ENCODE peak calls at places on chromosomes 2 and 18, in eight cellular contexts. J, X, M, P, E, V, R and Y are unnamed samples.

GRCh38 chr2:27231921-27232320 is 14.8 kb downstream of the CAD start:
- DNase-seq in V (no peak), X (no peak), M (no peak), R (no peak), E (no peak), P (no peak), J (no peak), Y (no peak)

GRCh38 chr2:152573168-152573567 is 144.1 kb downstream of the PRPF40A start:
- DNase-seq in E (peak), V (no peak), R (no peak), M (peak), J (no peak), X (no peak), P (no peak), Y (peak)

GRCh38 chr2:191333911-191334357 is 88.7 kb downstream of the MYO1B start:
- DNase-seq in X (no peak), P (no peak), R (no peak), J (no peak), V (no peak), M (no peak), E (peak), Y (no peak)

GRCh38 chr2:76692896-76693295 is 829.3 kb downstream of the LRRTM4 start:
- DNase-seq in E (no peak), R (no peak), V (no peak), J (no peak), X (no peak), P (no peak), M (peak), Y (no peak)

GRCh38 chr18:65336411-65336810 is 414.4 kb upstream of the CDH7 start:
- DNase-seq in M (no peak), R (no peak), V (no peak), J (no peak), P (no peak), X (no peak), E (no peak), Y (no peak)

GRCh38 chr2:26588576-26588975 is 52.6 kb downstream of the CIB4 start:
- DNase-seq in X (peak), M (peak), J (no peak), E (no peak), V (no peak), R (peak), P (no peak), Y (no peak)

GRCh38 chr2:201536046-201536445 is 84.5 kb downstream of the STRADB start:
- DNase-seq in P (no peak), E (no peak), M (no peak), J (no peak), X (no peak), V (no peak), R (no peak), Y (no peak)

GRCh38 chr2:222982010-222982908 is 69.7 kb upstream of the KCNE4 start:
- DNase-seq in X (no peak), E (no peak), P (peak), V (no peak), M (peak), R (peak), J (no peak), Y (peak)

GRCh38 chr2:231186325-231186724 is 12.1 kb upstream of the ARMC9 start:
- DNase-seq in M (no peak), E (no peak), P (no peak), V (no peak), J (no peak), R (no peak), X (no peak), Y (no peak)

GRCh38 chr18:63540131-63540530 is 2.0 kb upstream of the SERPINB12 start:
- DNase-seq in P (no peak), M (no peak), X (no peak), V (no peak), J (no peak), R (no peak), E (peak), Y (no peak)

GRCh38 chr2:8588831-8589191 is 93.0 kb upstream of the ID2 start:
- DNase-seq in M (no peak), J (no peak), P (no peak), V (no peak), X (no peak), E (no peak), R (no peak), Y (no peak)

DNA sequence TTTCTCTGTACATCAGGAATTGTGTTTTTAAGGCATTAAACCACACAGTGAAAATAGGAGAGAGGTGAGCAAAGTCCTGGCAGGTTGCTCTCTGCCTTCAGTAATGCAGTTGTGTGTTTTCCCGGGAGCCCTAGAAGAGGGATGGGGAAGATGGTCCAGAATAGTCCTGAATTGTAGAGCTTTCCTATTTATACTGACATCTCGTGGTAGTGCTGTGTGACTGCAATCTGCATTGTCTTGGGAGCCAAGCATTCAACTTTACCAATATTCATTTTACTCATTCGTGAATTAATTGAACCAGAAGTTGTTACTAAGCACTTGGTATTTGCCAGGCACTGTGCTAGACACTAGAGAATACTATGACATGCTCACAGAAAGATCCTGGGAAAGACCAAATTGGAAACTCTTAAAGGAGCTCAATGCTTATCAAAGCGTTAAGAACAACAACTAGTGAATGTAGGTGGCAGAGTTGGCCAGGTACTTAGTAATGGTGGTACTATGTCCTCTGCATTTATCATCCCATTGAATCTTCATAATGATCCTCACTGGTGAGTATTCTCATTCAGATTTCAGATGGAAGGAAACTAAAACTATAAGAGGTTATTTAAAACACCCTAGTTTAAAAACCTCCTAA is 214.6 kb downstream of the TRIB2 start:
- DNase-seq in E (no peak), V (no peak), M (peak), R (no peak), J (no peak), X (no peak), P (no peak), Y (no peak)
- TF ChIP-seq CTCF in E (peak), V (peak), M (peak), R (peak), J (peak), X (peak), P (peak), Y (peak)

DNA sequence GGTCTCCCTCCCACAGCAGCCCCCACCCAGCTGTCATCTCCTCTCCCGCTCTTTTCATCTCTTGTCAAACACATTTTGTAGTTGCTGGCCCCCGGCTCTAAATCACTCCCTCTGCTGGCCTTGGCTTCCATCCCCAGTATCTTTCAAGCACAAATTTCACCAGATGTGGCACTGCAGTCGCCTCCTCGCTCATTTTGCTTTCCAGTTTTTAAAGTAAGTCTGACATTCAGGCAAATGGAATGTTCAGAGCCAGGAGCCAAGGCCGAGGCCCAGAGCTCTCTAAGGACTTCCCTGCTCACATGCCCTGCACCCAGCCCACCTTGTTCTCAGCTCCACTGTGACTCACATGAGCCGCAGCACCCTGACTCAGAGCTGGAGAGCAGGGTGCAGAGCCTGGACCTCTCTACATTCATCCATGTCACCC is 158.4 kb downstream of the GALNT14 start:
- DNase-seq in V (no peak), M (peak), P (no peak), R (no peak), J (no peak), E (peak), X (no peak), Y (no peak)
- TF ChIP-seq CTCF in V (no peak), M (peak), P (no peak), R (no peak), J (peak), E (peak), X (no peak), Y (no peak)

DNA sequence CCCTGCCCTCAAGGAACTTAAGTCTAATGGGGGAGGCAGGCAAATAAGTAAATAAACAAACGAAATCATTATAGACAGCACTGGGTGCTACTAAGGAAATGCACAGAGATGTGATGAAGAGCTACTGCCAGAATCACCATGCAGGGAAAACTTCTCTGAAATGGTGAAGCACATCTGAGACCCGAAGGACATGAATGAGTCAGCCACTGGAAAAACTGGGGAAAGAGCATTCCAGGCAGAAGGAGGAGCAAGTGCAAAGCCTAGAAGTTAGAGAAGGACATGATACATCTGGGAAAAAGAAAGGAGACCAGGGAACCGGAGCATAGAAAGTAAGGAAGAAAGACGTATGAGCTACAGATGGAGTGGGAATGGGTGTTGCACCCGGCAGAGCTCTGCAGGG is 56.8 kb downstream of the TGFA start:
- DNase-seq in M (no peak), V (no peak), X (no peak), R (no peak), E (no peak), J (no peak), P (no peak), Y (no peak)
- TF ChIP-seq CTCF in M (no peak), V (no peak), X (no peak), R (no peak), E (peak), J (no peak), P (no peak), Y (no peak)

DNA sequence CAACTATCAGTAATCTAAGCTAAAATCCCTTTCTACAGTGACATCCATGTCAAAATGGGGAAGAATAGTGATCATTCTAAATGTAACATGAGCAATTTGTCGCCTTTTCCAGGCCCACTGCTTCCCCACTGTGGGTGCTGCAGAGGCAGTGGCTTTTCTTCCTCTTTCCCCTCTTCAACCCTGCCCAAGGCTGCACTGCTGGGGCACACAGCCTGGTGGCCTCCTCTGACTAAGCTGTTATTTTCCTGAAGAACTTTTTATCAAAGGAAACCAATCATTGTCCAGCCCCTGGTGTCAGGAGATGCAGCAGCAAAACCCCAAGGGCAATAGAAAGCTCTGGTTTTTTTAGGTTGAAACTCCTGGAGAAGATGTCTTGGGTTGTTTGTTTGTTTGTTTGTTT is 117.6 kb upstream of the KLF7 start:
- DNase-seq in M (no peak), P (peak), V (no peak), X (no peak), E (no peak), J (no peak), R (no peak), Y (peak)
- TF ChIP-seq CTCF in M (no peak), P (peak), V (no peak), X (no peak), E (peak), J (no peak), R (no peak), Y (peak)

GRCh38 chr2:73267008-73267407 is 17.3 kb downstream of the FBXO41 start:
- DNase-seq in P (no peak), J (no peak), V (no peak), M (no peak), E (no peak), X (no peak), R (no peak), Y (no peak)

GRCh38 chr2:73269686-73270465 is 14.4 kb downstream of the FBXO41 start:
- DNase-seq in X (no peak), R (no peak), V (no peak), P (no peak), E (no peak), J (no peak), M (no peak), Y (no peak)

GRCh38 chr2:73268368-73268830 is 15.9 kb downstream of the FBXO41 start:
- DNase-seq in P (no peak), X (no peak), J (no peak), M (no peak), E (no peak), V (no peak), R (no peak), Y (no peak)

GRCh38 chr2:73266061-73266891 is 18.0 kb downstream of the FBXO41 start:
- DNase-seq in P (no peak), E (no peak), M (no peak), J (no peak), V (no peak), R (no peak), X (no peak), Y (no peak)

GRCh38 chr2:73268831-73269685 is 15.2 kb downstream of the FBXO41 start:
- DNase-seq in M (no peak), R (peak), J (no peak), P (no peak), E (no peak), X (peak), V (no peak), Y (no peak)
- TF ChIP-seq CTCF in M (no peak), R (no peak), J (no peak), P (no peak), E (peak), X (no peak), V (no peak), Y (no peak)

GRCh38 chr2:210577263-210578071 is 21.1 kb downstream of the CPS1 start:
- DNase-seq in P (no peak), E (peak), X (no peak), M (peak), R (no peak), J (no peak), V (no peak), Y (no peak)
- TF ChIP-seq CTCF in P (peak), E (peak), X (peak), M (peak), R (peak), J (peak), V (peak), Y (peak)

GRCh38 chr18:76461148-76461547 is 33.9 kb downstream of the ZNF516 start:
- DNase-seq in E (no peak), M (no peak), X (no peak), R (no peak), P (no peak), V (no peak), J (no peak), Y (no peak)

GRCh38 chr18:76461692-76462325 is 33.2 kb downstream of the ZNF516 start:
- DNase-seq in R (no peak), M (no peak), X (no peak), P (no peak), J (no peak), E (no peak), V (no peak), Y (no peak)

GRCh38 chr18:76463358-76463757 is 31.7 kb downstream of the ZNF516 start:
- DNase-seq in E (no peak), M (no peak), P (no peak), V (no peak), J (no peak), R (no peak), X (no peak), Y (no peak)

GRCh38 chr18:76463872-76464271 is 31.2 kb downstream of the ZNF516 start:
- DNase-seq in J (no peak), P (no peak), X (no peak), R (no peak), E (no peak), V (no peak), M (no peak), Y (no peak)

DNA sequence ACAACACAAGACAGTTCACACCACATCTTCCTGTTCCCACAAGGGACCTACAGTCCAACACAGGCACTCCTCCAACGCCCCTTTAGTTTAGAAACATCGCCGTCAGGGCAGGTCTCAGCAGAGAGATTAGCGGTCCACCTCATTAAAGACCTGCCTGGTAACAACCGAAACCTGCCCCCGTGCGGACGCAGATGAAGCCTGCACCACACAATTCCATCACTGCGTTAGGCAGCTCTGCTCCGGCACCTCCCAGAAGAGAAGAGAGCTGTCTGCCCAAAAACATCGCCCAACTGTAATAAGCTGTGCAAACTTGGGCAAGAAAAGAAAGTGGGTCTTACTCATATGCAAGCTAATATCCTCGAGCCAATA is 32.7 kb downstream of the ZNF516 start:
- DNase-seq in R (no peak), V (no peak), J (no peak), P (no peak), E (no peak), X (no peak), M (no peak), Y (no peak)
- TF ChIP-seq CTCF in R (no peak), V (no peak), J (no peak), P (peak), E (no peak), X (no peak), M (no peak), Y (no peak)

DNA sequence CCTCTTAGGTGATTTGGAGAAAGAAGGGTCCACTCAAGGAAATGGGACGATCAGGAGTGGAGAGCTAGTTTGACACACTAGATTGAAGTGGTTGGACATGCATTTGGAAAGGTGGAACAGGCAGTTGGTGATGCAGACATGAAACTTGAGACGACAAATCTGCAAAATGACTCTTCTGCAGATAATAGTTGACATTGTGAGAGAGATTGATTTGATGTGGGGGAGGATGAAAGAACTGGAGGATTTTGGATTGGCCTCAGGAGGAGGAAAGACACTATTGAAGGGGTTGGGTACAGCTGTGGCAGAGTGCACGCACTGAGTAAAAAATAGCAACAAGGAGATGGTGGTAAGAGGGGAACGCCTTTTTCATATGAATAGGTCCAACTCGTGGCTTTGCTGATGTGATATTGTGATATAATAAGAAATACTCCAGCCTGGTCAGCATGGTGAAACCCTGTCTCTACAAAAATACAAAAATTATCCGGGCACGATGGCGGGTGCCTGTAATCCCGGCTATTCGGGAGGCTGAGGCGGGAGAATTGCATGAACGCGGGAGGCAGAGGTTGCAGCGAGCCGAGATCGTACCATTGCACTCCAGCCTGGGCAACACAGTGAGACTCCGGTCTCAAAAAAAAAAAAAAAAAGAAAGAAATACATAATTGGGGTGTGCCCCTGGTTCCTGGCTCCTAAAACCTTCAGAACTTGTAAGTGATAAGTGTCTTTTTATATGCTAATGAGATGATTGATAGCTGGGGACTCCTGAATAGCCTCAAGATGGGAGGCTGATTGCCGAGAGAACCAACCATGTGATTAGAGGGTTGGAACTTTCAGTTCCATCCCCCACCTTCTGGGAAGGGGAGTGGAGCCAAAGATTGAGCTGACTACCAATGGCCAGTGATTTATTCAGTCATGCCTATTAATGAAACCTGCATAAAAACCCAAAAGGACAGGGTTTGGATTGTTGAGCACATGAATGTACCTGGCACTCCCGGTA is 9.7 kb downstream of the TTLL4 start:
- DNase-seq in J (no peak), X (no peak), R (no peak), P (no peak), V (no peak), M (no peak), E (no peak), Y (no peak)
- TF ChIP-seq CTCF in J (no peak), X (no peak), R (no peak), P (no peak), V (no peak), M (no peak), E (no peak), Y (no peak)

GRCh38 chr2:86398911-86399474 is 42.2 kb upstream of the KDM3A start:
- DNase-seq in E (no peak), M (no peak), X (no peak), P (no peak), V (no peak), R (no peak), J (no peak), Y (no peak)

GRCh38 chr2:86398500-86398899 is 42.7 kb upstream of the KDM3A start:
- DNase-seq in X (no peak), V (no peak), M (no peak), E (no peak), R (no peak), P (no peak), J (no peak), Y (no peak)

GRCh38 chr2:86397989-86398388 is 43.2 kb upstream of the KDM3A start:
- DNase-seq in V (no peak), R (no peak), X (no peak), M (peak), J (no peak), P (no peak), E (no peak), Y (no peak)

GRCh38 chr2:86393521-86394490 is 47.4 kb upstream of the KDM3A start:
- DNase-seq in R (no peak), M (no peak), V (no peak), X (no peak), E (no peak), J (no peak), P (no peak), Y (no peak)

GRCh38 chr2:86396304-86396785 is 44.8 kb upstream of the KDM3A start:
- DNase-seq in E (no peak), V (no peak), J (no peak), M (no peak), P (no peak), X (no peak), R (peak), Y (no peak)
- TF ChIP-seq CTCF in E (no peak), V (no peak), J (peak), M (peak), P (peak), X (peak), R (no peak), Y (peak)